ENCODE peak calls at places on chromosomes 13 and 19, in five cellular contexts. G, Q, H, S and T are unnamed samples.

GRCh38 chr13:60619461-60619860 is 222.4 kb downstream of the TDRD3 start:
- DNase-seq in G (no peak), Q (no peak), H (no peak), S (no peak), T (no peak)

GRCh38 chr19:56927791-56928207 is 87.3 kb upstream of the PEG3 start:
- DNase-seq in G (no peak), Q (no peak), H (no peak), S (no peak), T (no peak)

GRCh38 chr19:30047355-30047895 is 105.4 kb downstream of the URI1 start:
- DNase-seq in G (no peak), Q (no peak), H (no peak), S (no peak), T (no peak)

GRCh38 chr19:1324792-1325567 is 39.3 kb downstream of the EFNA2 start:
- DNase-seq in G (peak; percentile 31), Q (peak; percentile 56), H (peak; percentile 52), S (peak; percentile 55), T (peak; percentile 78)

GRCh38 chr19:31349160-31349881 is at the start of gene TSHZ3:
- DNase-seq in G (peak; percentile 91), Q (peak; percentile 77), H (peak; percentile 51), S (peak; percentile 75), T (peak; percentile 92)

GRCh38 chr19:35128398-35129057 is 6.3 kb downstream of the LGI4 start:
- DNase-seq in G (no peak), Q (no peak), H (no peak), S (no peak), T (no peak)

GRCh38 chr19:44757057-44757734 is 8.7 kb downstream of the BCL3 start:
- DNase-seq in G (peak; percentile 73), Q (no peak), H (peak; percentile 28), S (no peak), T (peak; percentile 90)

GRCh38 chr19:13574933-13575332 is 68.7 kb upstream of the CACNA1A start:
- DNase-seq in G (no peak), Q (no peak), H (no peak), S (no peak), T (no peak)

GRCh38 chr13:89751537-89751936 is 1596.0 kb upstream of the MIR17HG start:
- DNase-seq in G (no peak), Q (no peak), H (no peak), S (no peak), T (no peak)

GRCh38 chr13:77779461-77780272 is 82.2 kb downstream of the SLAIN1 start:
- DNase-seq in G (peak; percentile 35), Q (peak; percentile 43), H (peak; percentile 41), S (peak; percentile 48), T (peak; percentile 52)

GRCh38 chr19:33366127-33366526 is 7.4 kb upstream of the CEBPG start:
- DNase-seq in G (no peak), Q (no peak), H (no peak), S (peak; percentile 74), T (no peak)

GRCh38 chr13:110832205-110832479 is 82.7 kb downstream of the ANKRD10 start:
- DNase-seq in G (no peak), Q (no peak), H (no peak), S (no peak), T (no peak)

GRCh38 chr19:12052571-12053169 is at the start of gene ZNF878:
- DNase-seq in G (peak; percentile 88), Q (peak; percentile 93), H (peak; percentile 95), S (peak; percentile 93), T (peak; percentile 95)

GRCh38 chr13:107586216-107586615 is 629.1 kb downstream of the LIG4 start:
- DNase-seq in G (no peak), Q (no peak), H (no peak), S (no peak), T (no peak)

GRCh38 chr19:57302020-57302465 is 18.2 kb upstream of the ZNF543 start:
- DNase-seq in G (no peak), Q (no peak), H (no peak), S (no peak), T (peak; percentile 79)

GRCh38 chr13:24212674-24213073 is 52.2 kb downstream of the SPATA13 start:
- DNase-seq in G (no peak), Q (no peak), H (no peak), S (no peak), T (no peak)

GRCh38 chr13:94415484-94415883 is 64.0 kb downstream of the DCT start:
- DNase-seq in G (no peak), Q (no peak), H (no peak), S (no peak), T (no peak)

GRCh38 chr13:40460116-40460515 is 206.3 kb downstream of the FOXO1 start:
- DNase-seq in G (no peak), Q (no peak), H (no peak), S (no peak), T (no peak)

GRCh38 chr13:28636677-28637317 is 22.1 kb upstream of the POMP start:
- DNase-seq in G (peak; percentile 28), Q (peak; percentile 50), H (peak; percentile 52), S (peak; percentile 85), T (no peak)

GRCh38 chr13:98536729-98537128 is 40.2 kb downstream of the STK24 start:
- DNase-seq in G (no peak), Q (no peak), H (no peak), S (no peak), T (no peak)
- H3K4me1 ChIP-seq in G (peaks cover 10% of the 10 kb centered on the region), Q (peaks cover 63% of the 10 kb centered on the region), H (peaks cover 97% of the 10 kb centered on the region), S (no peaks in the 10 kb centered on the region), T (no peaks in the 10 kb centered on the region)

DNA sequence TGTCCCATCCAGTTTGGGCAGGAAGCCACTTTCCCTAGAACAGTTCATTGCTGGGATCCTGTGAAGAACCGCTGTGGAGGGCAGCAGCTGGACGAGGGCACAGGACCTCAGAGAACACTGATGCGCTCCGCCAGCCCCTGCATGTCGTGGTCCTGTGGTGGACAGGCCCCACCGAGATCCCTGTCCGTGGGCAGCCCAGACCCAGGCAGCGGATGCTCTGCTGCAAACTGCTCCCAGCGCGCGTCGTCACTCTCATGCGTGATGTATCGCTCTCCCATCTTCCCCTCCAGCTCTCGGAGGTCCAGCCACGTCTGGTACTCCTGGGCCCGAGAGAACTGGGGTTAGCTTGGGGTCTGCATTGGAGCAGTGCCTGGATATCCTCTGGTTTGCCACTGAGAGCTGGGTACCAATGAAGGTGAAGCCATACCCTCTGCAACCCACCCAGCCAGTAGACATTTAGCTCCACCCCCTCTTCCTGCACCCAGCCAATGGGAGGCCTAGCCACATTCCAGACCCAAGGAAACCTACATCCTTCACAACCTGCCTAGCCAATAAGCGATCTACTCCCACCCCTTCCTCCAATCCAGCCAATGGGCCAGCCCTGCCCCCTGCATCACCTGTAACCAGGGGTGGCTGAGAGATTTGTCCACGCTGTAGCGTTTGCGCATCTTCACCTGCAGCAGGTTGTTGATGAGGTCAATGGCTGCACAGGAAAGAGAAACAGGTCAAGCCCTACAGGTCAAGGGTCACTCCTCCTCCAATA is 13.6 kb upstream of the DACT3 start:
- DNase-seq in G (no peak), Q (no peak), H (no peak), S (no peak), T (no peak)
- H3K4me3 ChIP-seq in G (no peak overlapping the region), Q (no peak overlapping the region), H (no peak overlapping the region), S (no peak overlapping the region), T (no peak overlapping the region)

DNA sequence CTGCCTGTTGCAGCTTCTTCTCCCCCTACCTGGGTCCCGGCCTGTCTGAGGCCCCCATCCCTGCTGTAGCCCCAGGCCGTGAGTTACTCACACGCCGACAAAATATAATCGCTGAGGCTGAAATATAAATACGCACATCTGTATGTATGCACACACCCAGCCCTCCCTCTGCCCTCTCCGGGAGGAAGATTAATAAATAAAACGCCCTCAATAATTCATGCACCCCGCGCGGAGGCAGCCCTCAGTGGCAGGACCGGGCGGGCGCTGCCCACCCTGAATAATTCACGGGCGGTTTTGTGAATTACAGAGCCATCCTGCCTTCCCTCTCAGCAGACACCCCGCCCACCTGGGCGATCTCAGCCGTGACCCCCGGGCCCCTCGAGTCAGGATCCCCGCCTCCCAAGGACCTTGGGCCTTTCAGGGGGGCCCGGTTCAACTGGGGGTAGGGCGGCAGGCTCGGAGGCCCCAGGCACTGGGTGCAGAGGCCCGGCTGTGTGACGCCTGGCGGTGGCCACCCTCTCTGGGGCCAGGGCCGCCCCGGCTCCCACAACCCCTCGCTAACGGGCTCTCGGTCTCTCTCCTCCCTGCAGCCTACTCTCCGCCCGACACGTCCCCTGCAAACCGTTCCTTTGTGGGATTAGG is 24.2 kb downstream of the SMIM24 start:
- DNase-seq in G (no peak), Q (no peak), H (no peak), S (no peak), T (peak; percentile 66)
- H3K4me1 ChIP-seq in G (peaks cover 9% of the 10 kb centered on the region), Q (peaks cover 41% of the 10 kb centered on the region), H (peaks cover 65% of the 10 kb centered on the region), S (no peaks in the 10 kb centered on the region), T (no peaks in the 10 kb centered on the region)

GRCh38 chr19:39165857-39166256 is 30.9 kb upstream of the NCCRP1 start:
- DNase-seq in G (no peak), Q (no peak), H (no peak), S (no peak), T (no peak)

GRCh38 chr19:39167461-39168257 is 29.1 kb upstream of the NCCRP1 start:
- DNase-seq in G (no peak), Q (peak; percentile 79), H (peak; percentile 87), S (no peak), T (no peak)

GRCh38 chr19:39168258-39169142 is 28.3 kb upstream of the NCCRP1 start:
- DNase-seq in G (no peak), Q (no peak), H (no peak), S (no peak), T (no peak)

GRCh38 chr19:39164289-39164688 is 32.5 kb upstream of the NCCRP1 start:
- DNase-seq in G (no peak), Q (no peak), H (no peak), S (no peak), T (no peak)

DNA sequence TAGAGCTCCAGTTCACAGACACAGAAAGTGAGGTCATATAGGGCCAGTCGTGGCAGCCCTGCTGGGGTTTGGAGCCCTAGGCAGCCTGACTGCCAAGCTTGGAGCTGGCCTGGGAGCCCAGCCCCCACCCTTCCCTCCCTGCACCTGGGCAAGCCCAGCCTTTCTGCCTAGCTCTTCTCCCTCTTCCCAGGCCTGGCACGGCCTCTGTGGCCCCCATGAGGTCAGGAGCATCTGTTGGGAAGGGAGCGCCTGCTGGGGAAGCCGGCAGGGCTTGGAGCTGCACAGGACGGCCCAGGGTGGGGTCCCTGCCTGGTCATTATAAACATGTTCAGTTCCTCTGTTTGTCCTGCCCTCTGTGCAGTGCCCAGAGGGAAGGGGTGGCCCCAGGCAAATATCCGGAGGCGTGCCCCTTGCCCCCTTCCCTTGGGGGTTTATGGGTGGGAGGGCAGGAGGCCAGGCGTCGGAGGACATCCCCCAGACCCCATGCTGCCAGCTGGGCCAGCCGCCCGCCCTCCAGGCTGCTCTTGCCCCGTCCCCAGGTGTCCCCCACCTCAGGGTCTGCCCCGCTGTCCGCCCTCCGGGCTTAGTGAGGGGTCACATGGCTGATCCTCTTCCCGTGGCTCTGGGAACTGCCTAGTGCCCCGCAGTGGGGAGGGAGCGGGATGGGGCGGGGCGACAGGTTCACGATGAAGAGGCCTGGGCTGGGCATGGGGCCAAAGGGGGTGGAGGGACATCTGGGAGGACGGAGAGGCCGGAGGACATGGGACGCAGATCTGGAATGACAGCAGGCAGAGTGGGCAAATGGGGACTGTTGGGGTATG is 30.0 kb upstream of the NCCRP1 start:
- DNase-seq in G (peak; percentile 78), Q (peak; percentile 90), H (peak; percentile 87), S (peak; percentile 81), T (no peak)
- H3K4me3 ChIP-seq in G (no peak overlapping the region), Q (peak overlapping the region; percentile 49), H (no peak overlapping the region), S (no peak overlapping the region), T (no peak overlapping the region)